ENCODE peak calls at places on chromosomes 6 and 20, in eight cellular contexts. One of them, this sample, is unnamed.

GRCh38 chr6:169289671-169290408 is 36.2 kb upstream of the THBS2 start:
- DNase-seq in BE2C: no peak
- DNase-seq in fibroblast of villous mesenchyme: peak; percentile 18
- DNase-seq in A549: no peak
- DNase-seq in HepG2: no peak
- DNase-seq in ovary: no peak
- DNase-seq in HFFc6: no peak
- DNase-seq in stomach: no peak
- DNase-seq in this sample: no peak

GRCh38 chr6:1507251-1507650 is 102.5 kb upstream of the FOXC1 start:
- DNase-seq in BE2C: no peak
- DNase-seq in fibroblast of villous mesenchyme: no peak
- DNase-seq in A549: no peak
- DNase-seq in HepG2: no peak
- DNase-seq in ovary: no peak
- DNase-seq in HFFc6: no peak
- DNase-seq in stomach: no peak
- DNase-seq in this sample: no peak

GRCh38 chr20:9515761-9516657 is 1.6 kb downstream of the LAMP5 start:
- DNase-seq in BE2C: peak; percentile 73
- DNase-seq in fibroblast of villous mesenchyme: no peak
- DNase-seq in A549: no peak
- DNase-seq in HepG2: no peak
- DNase-seq in ovary: no peak
- DNase-seq in HFFc6: no peak
- DNase-seq in stomach: no peak
- DNase-seq in this sample: peak; percentile 39

GRCh38 chr6:168181316-168181715 is 102.3 kb upstream of the FRMD1 start:
- DNase-seq in BE2C: no peak
- DNase-seq in fibroblast of villous mesenchyme: no peak
- DNase-seq in A549: no peak
- DNase-seq in HepG2: no peak
- DNase-seq in ovary: no peak
- DNase-seq in HFFc6: no peak
- DNase-seq in stomach: no peak
- DNase-seq in this sample: no peak

GRCh38 chr6:148779142-148779562 is 32.3 kb downstream of the UST start:
- DNase-seq in BE2C: no peak
- DNase-seq in fibroblast of villous mesenchyme: peak; percentile 60
- DNase-seq in A549: no peak
- DNase-seq in HepG2: no peak
- DNase-seq in ovary: no peak
- DNase-seq in HFFc6: no peak
- DNase-seq in stomach: no peak
- DNase-seq in this sample: no peak

GRCh38 chr6:79635179-79635578 is 4.0 kb downstream of the SH3BGRL2 start:
- DNase-seq in BE2C: no peak
- DNase-seq in fibroblast of villous mesenchyme: no peak
- DNase-seq in A549: no peak
- DNase-seq in HepG2: no peak
- DNase-seq in ovary: no peak
- DNase-seq in HFFc6: no peak
- DNase-seq in stomach: no peak
- DNase-seq in this sample: no peak

GRCh38 chr6:92635553-92636153 is 783.7 kb downstream of the EPHA7 start:
- DNase-seq in BE2C: no peak
- DNase-seq in fibroblast of villous mesenchyme: no peak
- DNase-seq in A549: no peak
- DNase-seq in HepG2: no peak
- DNase-seq in ovary: no peak
- DNase-seq in HFFc6: no peak
- DNase-seq in stomach: no peak
- DNase-seq in this sample: no peak

GRCh38 chr20:25600632-25601031 is 15.3 kb upstream of the NINL start:
- DNase-seq in BE2C: peak; percentile 28
- DNase-seq in fibroblast of villous mesenchyme: peak; percentile 51
- DNase-seq in A549: no peak
- DNase-seq in HepG2: peak; percentile 59
- DNase-seq in ovary: no peak
- DNase-seq in HFFc6: no peak
- DNase-seq in stomach: no peak
- DNase-seq in this sample: no peak

GRCh38 chr6:155939253-155939652 is 483.6 kb upstream of the NOX3 start:
- DNase-seq in BE2C: no peak
- DNase-seq in fibroblast of villous mesenchyme: no peak
- DNase-seq in A549: no peak
- DNase-seq in HepG2: no peak
- DNase-seq in ovary: no peak
- DNase-seq in HFFc6: no peak
- DNase-seq in stomach: no peak
- DNase-seq in this sample: no peak

GRCh38 chr20:15065794-15066193 is 728.4 kb upstream of the FLRT3 start:
- DNase-seq in BE2C: no peak
- DNase-seq in fibroblast of villous mesenchyme: no peak
- DNase-seq in A549: no peak
- DNase-seq in HepG2: no peak
- DNase-seq in ovary: no peak
- DNase-seq in HFFc6: no peak
- DNase-seq in stomach: no peak
- DNase-seq in this sample: no peak

GRCh38 chr6:114200896-114201295 is 141.9 kb downstream of the HS3ST5 start:
- DNase-seq in BE2C: no peak
- DNase-seq in fibroblast of villous mesenchyme: no peak
- DNase-seq in A549: no peak
- DNase-seq in HepG2: peak; percentile 8
- DNase-seq in ovary: no peak
- DNase-seq in HFFc6: no peak
- DNase-seq in stomach: no peak
- DNase-seq in this sample: no peak

GRCh38 chr6:43817192-43817591 is 47.2 kb downstream of the VEGFA start:
- DNase-seq in BE2C: peak; percentile 72
- DNase-seq in fibroblast of villous mesenchyme: peak; percentile 56
- DNase-seq in A549: peak; percentile 62
- DNase-seq in HepG2: peak; percentile 72
- DNase-seq in ovary: no peak
- DNase-seq in HFFc6: peak; percentile 27
- DNase-seq in stomach: peak; percentile 57
- DNase-seq in this sample: no peak
- TF ChIP-seq CTCF in BE2C: peak; percentile 62
- TF ChIP-seq CTCF in fibroblast of villous mesenchyme: peak; percentile 60
- TF ChIP-seq CTCF in A549: peak; percentile 38
- TF ChIP-seq CTCF in HepG2: peak; percentile 92
- TF ChIP-seq CTCF in ovary: no peak
- TF ChIP-seq CTCF in HFFc6: peak; percentile 54
- TF ChIP-seq CTCF in stomach: no peak
- TF ChIP-seq CTCF in this sample: no peak

DNA sequence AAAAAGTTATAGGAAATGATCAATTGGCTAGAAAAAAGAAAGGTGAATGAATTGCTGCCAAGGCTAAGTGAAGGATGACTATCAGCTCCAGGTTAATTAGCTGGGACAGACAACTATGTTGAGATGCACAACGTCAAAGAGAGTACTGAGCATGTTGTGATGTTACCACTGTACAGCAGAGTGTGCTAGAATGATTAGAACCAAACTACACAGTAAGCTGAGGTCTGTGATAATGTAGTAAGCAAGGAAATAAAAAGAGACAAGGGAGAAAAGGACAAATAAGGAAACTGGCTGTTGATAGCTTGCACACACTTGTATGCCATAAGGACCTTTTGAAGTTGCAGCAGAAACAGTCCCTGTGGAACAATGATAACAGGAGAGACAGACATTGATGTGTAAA is 189.7 kb downstream of the CENPW start:
- DNase-seq in BE2C: no peak
- DNase-seq in fibroblast of villous mesenchyme: no peak
- DNase-seq in A549: peak; percentile 4
- DNase-seq in HepG2: no peak
- DNase-seq in ovary: no peak
- DNase-seq in HFFc6: no peak
- DNase-seq in stomach: no peak
- DNase-seq in this sample: no peak
- TF ChIP-seq CTCF in BE2C: no peak
- TF ChIP-seq CTCF in fibroblast of villous mesenchyme: no peak
- TF ChIP-seq CTCF in A549: no peak
- TF ChIP-seq CTCF in HepG2: no peak
- TF ChIP-seq CTCF in ovary: no peak
- TF ChIP-seq CTCF in HFFc6: no peak
- TF ChIP-seq CTCF in stomach: no peak
- TF ChIP-seq CTCF in this sample: no peak

DNA sequence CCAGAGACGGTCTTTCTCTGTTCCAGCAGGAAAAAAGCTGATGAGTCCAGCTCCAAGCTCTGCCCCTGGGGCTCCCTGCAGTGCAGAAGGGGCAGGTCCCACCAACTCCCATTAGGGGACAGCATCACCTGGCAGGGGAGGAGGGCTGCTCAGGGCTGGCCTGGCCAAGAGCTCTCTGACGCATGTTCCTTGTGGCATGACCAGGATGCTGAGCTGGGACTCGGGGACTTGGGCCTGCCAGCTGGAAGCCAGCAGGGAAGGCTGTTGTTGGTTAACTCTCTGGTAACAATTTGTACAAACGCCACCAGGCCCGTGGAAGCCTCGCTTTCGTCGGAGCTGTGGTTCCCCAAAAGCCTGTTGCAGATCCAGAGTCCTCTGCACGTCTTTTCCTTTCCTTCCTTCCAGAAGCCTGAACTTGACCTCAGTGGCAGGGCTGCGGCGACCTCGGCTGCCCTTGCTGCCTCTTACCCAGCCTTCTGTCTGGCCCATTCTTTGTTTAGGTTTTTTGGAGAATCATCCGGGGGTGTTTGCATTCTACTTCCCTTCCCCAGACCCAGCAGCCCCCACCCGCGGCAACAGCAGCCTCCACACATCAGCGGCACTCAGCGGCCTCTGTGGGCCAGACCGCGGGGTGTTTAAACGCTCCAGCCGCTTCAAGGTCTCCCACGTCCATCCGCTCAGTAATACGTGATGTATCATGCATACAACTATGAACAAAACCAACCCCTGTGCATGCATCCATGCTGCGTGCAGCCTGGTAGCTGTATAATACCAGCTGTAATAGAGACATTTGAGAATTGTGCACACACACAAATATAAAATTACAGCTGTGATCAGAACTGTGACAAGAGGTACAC is 63.3 kb downstream of the GNAS-AS1 start:
- DNase-seq in BE2C: no peak
- DNase-seq in fibroblast of villous mesenchyme: no peak
- DNase-seq in A549: no peak
- DNase-seq in HepG2: no peak
- DNase-seq in ovary: no peak
- DNase-seq in HFFc6: no peak
- DNase-seq in stomach: no peak
- DNase-seq in this sample: no peak
- TF ChIP-seq CTCF in BE2C: no peak
- TF ChIP-seq CTCF in fibroblast of villous mesenchyme: no peak
- TF ChIP-seq CTCF in A549: no peak
- TF ChIP-seq CTCF in HepG2: no peak
- TF ChIP-seq CTCF in ovary: no peak
- TF ChIP-seq CTCF in HFFc6: no peak
- TF ChIP-seq CTCF in stomach: no peak
- TF ChIP-seq CTCF in this sample: no peak

GRCh38 chr6:3725145-3726015 is 26.1 kb downstream of the PXDC1 start:
- DNase-seq in BE2C: no peak
- DNase-seq in fibroblast of villous mesenchyme: no peak
- DNase-seq in A549: no peak
- DNase-seq in HepG2: no peak
- DNase-seq in ovary: no peak
- DNase-seq in HFFc6: no peak
- DNase-seq in stomach: no peak
- DNase-seq in this sample: no peak

GRCh38 chr6:3723251-3723650 is 28.3 kb downstream of the PXDC1 start:
- DNase-seq in BE2C: no peak
- DNase-seq in fibroblast of villous mesenchyme: no peak
- DNase-seq in A549: no peak
- DNase-seq in HepG2: no peak
- DNase-seq in ovary: no peak
- DNase-seq in HFFc6: no peak
- DNase-seq in stomach: no peak
- DNase-seq in this sample: no peak

GRCh38 chr6:3722785-3723184 is 28.7 kb downstream of the PXDC1 start:
- DNase-seq in BE2C: no peak
- DNase-seq in fibroblast of villous mesenchyme: no peak
- DNase-seq in A549: no peak
- DNase-seq in HepG2: no peak
- DNase-seq in ovary: no peak
- DNase-seq in HFFc6: no peak
- DNase-seq in stomach: no peak
- DNase-seq in this sample: no peak

GRCh38 chr6:3723966-3724365 is 27.5 kb downstream of the PXDC1 start:
- DNase-seq in BE2C: no peak
- DNase-seq in fibroblast of villous mesenchyme: no peak
- DNase-seq in A549: no peak
- DNase-seq in HepG2: no peak
- DNase-seq in ovary: no peak
- DNase-seq in HFFc6: no peak
- DNase-seq in stomach: no peak
- DNase-seq in this sample: no peak

GRCh38 chr6:3724451-3725144 is 26.9 kb downstream of the PXDC1 start:
- DNase-seq in BE2C: no peak
- DNase-seq in fibroblast of villous mesenchyme: no peak
- DNase-seq in A549: no peak
- DNase-seq in HepG2: no peak
- DNase-seq in ovary: no peak
- DNase-seq in HFFc6: peak; percentile 17
- DNase-seq in stomach: no peak
- DNase-seq in this sample: no peak
- TF ChIP-seq CTCF in BE2C: no peak
- TF ChIP-seq CTCF in fibroblast of villous mesenchyme: no peak
- TF ChIP-seq CTCF in A549: no peak
- TF ChIP-seq CTCF in HepG2: no peak
- TF ChIP-seq CTCF in ovary: no peak
- TF ChIP-seq CTCF in HFFc6: no peak
- TF ChIP-seq CTCF in stomach: no peak
- TF ChIP-seq CTCF in this sample: no peak

This sample was measured in glutamatergic neuron.